ENCODE peak calls at places on chromosome 15, in five cellular contexts. D, U, B, J and A are unnamed samples.
A peak's percentile ranks its signal among the peaks of the same experiment; 100 is the strongest.

GRCh38 chr15:40594429-40594836 is 384 bp downstream of the KNL1 start:
- DNase-seq in B (peak; percentile 51), U (peak; percentile 73), J (peak; percentile 65), D (no peak), A (no peak)

GRCh38 chr15:100041380-100041779 is 300.4 kb downstream of the ADAMTS17 start:
- DNase-seq in J (no peak), B (no peak), U (no peak), D (no peak), A (no peak)

GRCh38 chr15:85753791-85754452 is 40.8 kb downstream of the KLHL25 start:
- DNase-seq in B (no peak), D (no peak), J (no peak), U (no peak), A (no peak)

GRCh38 chr15:23570466-23570865 is 5.0 kb downstream of the MKRN3 start:
- DNase-seq in D (no peak), U (no peak), J (no peak), B (no peak), A (no peak)

GRCh38 chr15:70376929-70377691 is 279.4 kb upstream of the TLE3 start:
- DNase-seq in U (peak; percentile 81), D (no peak), J (peak; percentile 56), B (no peak), A (peak; percentile 15)

GRCh38 chr15:54820098-54820497 is 376.6 kb downstream of the RSL24D1 start:
- DNase-seq in D (no peak), U (no peak), B (no peak), J (no peak), A (no peak)

GRCh38 chr15:84968301-84968700 is 13.4 kb upstream of the PDE8A start:
- DNase-seq in U (no peak), B (no peak), J (no peak), D (no peak), A (no peak)

GRCh38 chr15:91981802-91982201 is 128.3 kb downstream of the SLCO3A1 start:
- DNase-seq in U (no peak), D (no peak), B (no peak), J (no peak), A (no peak)

GRCh38 chr15:89164712-89165211 is 56.6 kb downstream of the RLBP1 start:
- DNase-seq in J (no peak), B (no peak), D (no peak), U (no peak), A (no peak)

GRCh38 chr15:38660726-38661125 is 96.1 kb upstream of the RASGRP1 start:
- DNase-seq in J (no peak), B (no peak), U (no peak), D (no peak), A (no peak)

GRCh38 chr15:100043069-100043641 is 298.6 kb downstream of the ADAMTS17 start:
- DNase-seq in U (peak; percentile 78), J (peak; percentile 74), D (no peak), B (no peak), A (peak; percentile 90)

GRCh38 chr15:92943581-92943980 is 43.5 kb downstream of the CHD2 start:
- DNase-seq in D (no peak), B (no peak), U (no peak), J (no peak), A (no peak)

GRCh38 chr15:45084163-45084562 is 29.8 kb downstream of the DUOX2 start:
- DNase-seq in D (no peak), U (no peak), B (no peak), J (no peak), A (no peak)

GRCh38 chr15:26759991-26760390 is 12.9 kb downstream of the GABRB3 start:
- DNase-seq in U (no peak), D (no peak), B (no peak), J (no peak), A (no peak)

GRCh38 chr15:41870689-41871081 is 23.2 kb downstream of the SPTBN5 start:
- DNase-seq in B (no peak), J (peak; percentile 75), D (no peak), U (no peak), A (peak; percentile 86)

GRCh38 chr15:57395292-57395691 is 19.0 kb downstream of the CGNL1 start:
- DNase-seq in D (no peak), J (peak; percentile 83), U (no peak), B (no peak), A (peak; percentile 76)

GRCh38 chr15:38864122-38864521 is 299.5 kb upstream of the RASGRP1 start:
- DNase-seq in U (no peak), D (no peak), B (no peak), J (no peak), A (no peak)

GRCh38 chr15:28889346-28889745 is 3.6 kb downstream of the APBA2 start:
- DNase-seq in D (no peak), U (no peak), J (no peak), B (no peak), A (no peak)

GRCh38 chr15:38190501-38190900 is 62.1 kb upstream of the SPRED1 start:
- DNase-seq in B (peak; percentile 48), J (no peak), D (no peak), U (no peak), A (no peak)

GRCh38 chr15:87348746-87349145 is 907.8 kb downstream of the NTRK3 start:
- DNase-seq in J (peak; percentile 35), U (no peak), D (no peak), B (no peak), A (no peak)

GRCh38 chr15:41513282-41514227 is at the start of gene LTK:
- DNase-seq in U (no peak), B (no peak), J (no peak), D (peak; percentile 47), A (no peak)

GRCh38 chr15:45162771-45163507 is 24.8 kb downstream of the SHF start:
- DNase-seq in D (peak; percentile 84), J (peak; percentile 81), U (peak; percentile 86), B (peak; percentile 76), A (peak; percentile 89)

GRCh38 chr15:41930221-41930866 is 36.5 kb upstream of the SPTBN5 start:
- DNase-seq in B (no peak), J (peak; percentile 95), D (no peak), U (peak; percentile 76), A (peak; percentile 81)

GRCh38 chr15:41607033-41607432 is 48.0 kb downstream of the TYRO3 start:
- DNase-seq in J (peak; percentile 92), D (no peak), B (no peak), U (no peak), A (peak; percentile 50)

GRCh38 chr15:85024509-85025336 is 43.1 kb downstream of the PDE8A start:
- DNase-seq in U (no peak), D (no peak), J (peak; percentile 71), B (no peak), A (peak; percentile 71)

GRCh38 chr15:33313491-33313890 is 2.7 kb downstream of the RYR3 start:
- DNase-seq in U (no peak), D (no peak), J (no peak), B (no peak), A (peak; percentile 77)

GRCh38 chr15:92394327-92395175 is 870 bp downstream of the ST8SIA2 start:
- DNase-seq in D (no peak), J (no peak), B (peak; percentile 14), U (no peak), A (no peak)

GRCh38 chr15:81013396-81013929 is 12.7 kb downstream of the TLNRD1 start:
- DNase-seq in U (no peak), J (no peak), B (no peak), D (no peak), A (no peak)

GRCh38 chr15:81014446-81015093 is 13.8 kb downstream of the TLNRD1 start:
- DNase-seq in B (no peak), J (peak; percentile 71), D (no peak), U (no peak), A (no peak)

GRCh38 chr15:81018197-81018596 is 17.5 kb downstream of the TLNRD1 start:
- DNase-seq in J (no peak), B (no peak), D (no peak), U (no peak), A (no peak)

GRCh38 chr15:81016253-81017068 is 15.7 kb downstream of the TLNRD1 start:
- DNase-seq in D (no peak), J (peak; percentile 42), U (no peak), B (no peak), A (no peak)

DNA sequence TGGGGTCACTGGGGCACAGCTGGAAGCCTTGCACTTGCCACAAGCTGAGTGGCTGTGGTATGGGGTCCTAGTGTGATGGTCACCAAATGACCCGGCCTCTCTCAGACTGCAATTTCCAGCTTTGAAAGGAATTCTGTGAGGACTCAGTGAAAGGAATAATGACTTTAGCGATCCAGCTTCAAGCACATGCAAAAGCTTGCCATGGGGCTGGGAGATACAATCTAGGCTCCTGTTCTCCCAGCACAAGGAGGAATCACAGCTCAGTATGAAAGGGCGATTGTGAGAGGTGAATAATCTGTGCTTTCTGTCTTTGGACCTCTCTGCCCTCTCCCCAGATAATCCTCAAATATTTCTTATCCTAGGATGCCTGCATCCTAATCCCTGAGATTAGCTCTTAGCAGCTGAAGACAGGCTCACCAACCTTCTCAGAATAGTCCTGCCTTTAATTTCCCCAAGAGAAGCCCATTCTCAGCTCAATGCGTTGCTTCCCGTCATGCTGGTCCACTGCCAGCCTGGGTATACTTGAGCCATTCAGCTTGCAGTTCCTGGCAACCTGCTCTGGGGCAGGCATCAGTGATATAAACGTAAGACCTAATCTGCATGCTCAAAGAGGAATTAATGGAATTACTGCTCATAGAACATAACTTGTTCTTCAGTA is 15.0 kb downstream of the TLNRD1 start:
- DNase-seq in U (no peak), J (no peak), B (no peak), D (no peak), A (no peak)
- TF ChIP-seq CTCF in U (no peak), J (no peak), B (no peak), D (no peak), A (no peak)

GRCh38 chr15:60079210-60079609 is 75.1 kb downstream of the FOXB1 start:
- DNase-seq in U (no peak), B (no peak), D (no peak), J (peak; percentile 31), A (no peak)
- TF ChIP-seq CTCF in U (no peak), B (peak; percentile 33), D (no peak), J (peak; percentile 48), A (peak; percentile 44)

GRCh38 chr15:53558384-53558783 is 201.1 kb downstream of the WDR72 start:
- DNase-seq in J (no peak), U (no peak), B (no peak), D (no peak), A (no peak)
- TF ChIP-seq CTCF in J (no peak), U (no peak), B (no peak), D (no peak), A (no peak)

GRCh38 chr15:65837301-65838283 is 31.7 kb upstream of the RAB11A start:
- DNase-seq in J (no peak), U (no peak), D (no peak), B (no peak), A (no peak)

GRCh38 chr15:65835452-65835851 is 33.8 kb upstream of the RAB11A start:
- DNase-seq in U (no peak), B (no peak), D (no peak), J (no peak), A (no peak)

GRCh38 chr15:65839354-65839901 is 29.9 kb upstream of the RAB11A start:
- DNase-seq in U (no peak), J (no peak), B (no peak), D (no peak), A (no peak)

GRCh38 chr15:65834603-65835282 is 34.5 kb upstream of the RAB11A start:
- DNase-seq in D (no peak), J (no peak), U (no peak), B (no peak), A (no peak)

DNA sequence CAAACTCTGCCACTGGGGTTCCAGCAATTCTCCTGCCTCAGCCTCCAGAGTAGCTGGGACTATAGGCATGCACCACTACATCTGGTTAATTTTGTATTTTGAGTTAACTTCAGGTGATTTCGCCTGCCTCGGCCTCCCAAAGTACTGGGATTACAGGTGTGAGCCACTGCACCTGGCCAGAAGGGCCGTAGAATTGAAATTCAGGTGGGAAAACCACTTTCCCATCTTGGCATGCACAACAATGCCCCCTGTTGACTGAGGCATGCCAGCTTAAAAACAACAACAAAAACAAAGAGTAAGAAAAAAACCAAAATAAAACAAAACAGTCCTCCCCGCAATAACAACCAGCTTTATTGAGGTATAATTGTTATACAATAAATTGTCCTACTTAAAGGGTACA is 32.6 kb upstream of the RAB11A start:
- DNase-seq in D (no peak), B (peak; percentile 12), J (no peak), U (no peak), A (no peak)
- TF ChIP-seq CTCF in D (peak; percentile 39), B (peak; percentile 59), J (peak; percentile 33), U (no peak), A (peak; percentile 60)